ENCODE peak calls at places on chromosomes 13 and 19, in six cellular contexts. P is HepG2, F is AG09319, R is Caco-2, N is OCI-M1, H is GDM1. L is an unnamed sample.

GRCh38 chr13:46197299-46197975 is 14.3 kb upstream of the LRRC63 start:
- DNase-seq in F (no peak), R (peak), N (no peak), P (no peak), H (no peak), L (no peak)

GRCh38 chr19:58356236-58356970 is 3.1 kb upstream of the A1BG start:
- DNase-seq in F (no peak), P (no peak), N (no peak), H (no peak), R (no peak), L (no peak)

GRCh38 chr13:61286148-61286745 is 129.4 kb downstream of the PCDH20 start:
- DNase-seq in P (peak), R (peak), H (no peak), N (peak), F (no peak), L (no peak)

GRCh38 chr19:9986787-9987281 is 23.5 kb downstream of the COL5A3 start:
- DNase-seq in F (peak), R (no peak), P (no peak), N (no peak), H (no peak), L (peak)

GRCh38 chr13:75514080-75515040 is 23.3 kb downstream of the COMMD6 start:
- DNase-seq in N (peak), R (no peak), F (no peak), P (no peak), H (peak), L (no peak)

GRCh38 chr13:39818953-39819352 is 163.5 kb downstream of the COG6 start:
- DNase-seq in R (no peak), H (no peak), F (no peak), N (no peak), P (no peak), L (no peak)

GRCh38 chr19:41376241-41376997 is at the start of gene TMEM91:
- DNase-seq in P (no peak), H (no peak), R (peak), F (no peak), N (no peak), L (peak)

GRCh38 chr13:43596924-43597598 is 189.7 kb downstream of the ENOX1 start:
- DNase-seq in P (no peak), N (no peak), H (no peak), F (no peak), R (no peak), L (no peak)

GRCh38 chr13:98846521-98846920 is 94.0 kb upstream of the SLC15A1 start:
- DNase-seq in P (no peak), H (no peak), N (no peak), F (no peak), R (no peak), L (no peak)

GRCh38 chr13:95498886-95499285 is 53.6 kb upstream of the CLDN10 start:
- DNase-seq in F (no peak), H (no peak), P (no peak), R (no peak), N (no peak), L (no peak)

GRCh38 chr13:26508885-26509284 is 48.6 kb upstream of the WASF3 start:
- DNase-seq in F (peak), R (no peak), H (no peak), P (no peak), N (no peak), L (peak)

GRCh38 chr19:49073514-49074378 is 1.2 kb upstream of the KCNA7 start:
- DNase-seq in H (no peak), P (peak), N (peak), R (peak), F (no peak), L (no peak)

GRCh38 chr19:33464733-33465115 is 56.9 kb downstream of the PEPD start:
- DNase-seq in R (no peak), H (no peak), P (no peak), F (no peak), N (no peak), L (no peak)

GRCh38 chr19:39192846-39193245 is 3.9 kb upstream of the NCCRP1 start:
- DNase-seq in F (no peak), H (no peak), N (no peak), R (no peak), P (no peak), L (no peak)

GRCh38 chr19:43534811-43535761 is 2.1 kb downstream of the ZNF575 start:
- DNase-seq in H (no peak), F (no peak), P (peak), N (no peak), R (peak), L (peak)